ENCODE peak calls at places on chromosomes 3 and 15, in five cellular contexts. K is T-helper 9 cell; F is activated CD4-positive, alpha-beta T cell treated with anti-CD3 and anti-CD28 coated beads, Interleukin-2, amount 50 U/mL, for 48 hours; P is GM23338; B is Peyer's patch. T is an unnamed sample.

GRCh38 chr15:78477295-78477694 is 30.1 kb upstream of the HYKK start:
- DNase-seq in K (no peak), F (no peak), P (no peak), B (no peak), T (no peak)

GRCh38 chr3:126465928-126466564 is 9.6 kb downstream of the ZXDC start:
- DNase-seq in K (no peak), F (no peak), P (no peak), B (no peak), T (no peak)

GRCh38 chr3:23161896-23162570 is 41.1 kb upstream of the UBE2E2 start:
- DNase-seq in K (no peak), F (no peak), P (no peak), B (no peak), T (peak)

GRCh38 chr15:39511915-39512260 is 69.0 kb upstream of the THBS1 start:
- DNase-seq in K (no peak), F (no peak), P (no peak), B (no peak), T (no peak)

GRCh38 chr3:78569820-78570219 is 1198.0 kb downstream of the ROBO1 start:
- DNase-seq in K (no peak), F (no peak), P (no peak), B (no peak), T (no peak)

GRCh38 chr3:177642482-177643163 is 445.3 kb upstream of the TBL1XR1 start:
- DNase-seq in K (no peak), F (no peak), P (no peak), B (no peak), T (no peak)

GRCh38 chr3:184085389-184085852 is 11.4 kb upstream of the HTR3E start:
- DNase-seq in K (no peak), F (no peak), P (no peak), B (no peak), T (no peak)

GRCh38 chr3:184631339-184631965 is 69.9 kb downstream of the EPHB3 start:
- DNase-seq in K (no peak), F (no peak), P (no peak), B (no peak), T (no peak)

GRCh38 chr3:119681279-119681678 is 4.1 kb upstream of the COX17 start:
- DNase-seq in K (no peak), F (no peak), P (peak), B (no peak), T (peak)

GRCh38 chr3:37806505-37807291 is 55.0 kb upstream of the CTDSPL start:
- DNase-seq in K (no peak), F (no peak), P (no peak), B (no peak), T (no peak)

GRCh38 chr3:151559736-151560135 is 98.9 kb upstream of the IGSF10 start:
- DNase-seq in K (no peak), F (no peak), P (no peak), B (no peak), T (no peak)

GRCh38 chr3:191255156-191255555 is 56.1 kb downstream of the OSTN start:
- DNase-seq in K (no peak), F (no peak), P (no peak), B (no peak), T (no peak)

GRCh38 chr15:78947506-78947905 is 2.7 kb upstream of the CTSH start:
- DNase-seq in K (no peak), F (no peak), P (no peak), B (no peak), T (no peak)

GRCh38 chr15:100259266-100259665 is 82.5 kb downstream of the ADAMTS17 start:
- DNase-seq in K (no peak), F (no peak), P (no peak), B (peak), T (no peak)

GRCh38 chr3:80688814-80689213 is 921.0 kb upstream of the ROBO1 start:
- DNase-seq in K (no peak), F (no peak), P (peak), B (no peak), T (no peak)

GRCh38 chr3:128348805-128349531 is 117.7 kb downstream of the DNAJB8 start:
- DNase-seq in K (no peak), F (no peak), P (peak), B (no peak), T (no peak)

GRCh38 chr3:139388961-139389551 is 391 bp downstream of the COPB2 start:
- DNase-seq in K (no peak), F (no peak), P (peak), B (no peak), T (peak)

GRCh38 chr3:126954141-126954845 is 28.6 kb upstream of the PLXNA1 start:
- DNase-seq in K (no peak), F (peak), P (no peak), B (no peak), T (peak)

GRCh38 chr15:43954181-43954621 is 127.4 kb downstream of the WDR76 start:
- DNase-seq in K (no peak), F (no peak), P (no peak), B (no peak), T (no peak)

GRCh38 chr3:87756616-87757015 is 302.2 kb downstream of the CGGBP1 start:
- DNase-seq in K (no peak), F (no peak), P (no peak), B (no peak), T (no peak)

GRCh38 chr15:99202176-99202552 is 47.2 kb downstream of the TTC23 start:
- DNase-seq in K (no peak), F (no peak), P (no peak), B (no peak), T (no peak)

GRCh38 chr15:100981086-100981485 is 61.9 kb downstream of the LRRK1 start:
- DNase-seq in K (no peak), F (no peak), P (no peak), B (no peak), T (no peak)

GRCh38 chr3:126440709-126440995 is 35.0 kb downstream of the ZXDC start:
- DNase-seq in K (no peak), F (no peak), P (no peak), B (no peak), T (no peak)

GRCh38 chr3:110711851-110712396 is 359.7 kb upstream of the NECTIN3 start:
- DNase-seq in K (no peak), F (no peak), P (peak), B (no peak), T (no peak)

GRCh38 chr15:42605281-42605744 is 29.9 kb downstream of the STARD9 start:
- DNase-seq in K (no peak), F (no peak), P (no peak), B (no peak), T (peak)

GRCh38 chr3:125123906-125124305 is 68.1 kb upstream of the HEG1 start:
- DNase-seq in K (no peak), F (no peak), P (no peak), B (no peak), T (no peak)

GRCh38 chr3:119700269-119700919 is 2.4 kb upstream of the CFAP91 start:
- DNase-seq in K (no peak), F (peak), P (no peak), B (no peak), T (peak)

GRCh38 chr3:58577269-58577821 is at the start of gene FAM107A:
- DNase-seq in K (no peak), F (no peak), P (peak), B (no peak), T (no peak)

GRCh38 chr3:149553781-149554451 is 79.4 kb downstream of the TM4SF4 start:
- DNase-seq in K (no peak), F (no peak), P (no peak), B (no peak), T (no peak)

GRCh38 chr3:151169700-151170224 is 33.3 kb downstream of the GPR171 start:
- DNase-seq in K (no peak), F (peak), P (no peak), B (peak), T (peak)

GRCh38 chr3:42855547-42856380 is 19.9 kb downstream of the CYP8B1 start:
- DNase-seq in K (no peak), F (no peak), P (no peak), B (no peak), T (no peak)

T was measured in GM20000.